ENCODE peak calls at places on chromosomes 1 and 21, in four cellular contexts. One of them, this sample, is unnamed.

GRCh38 chr1:2546515-2547209 is 9.5 kb upstream of the TNFRSF14 start:
- DNase-seq in HepG2: peak
- DNase-seq in K562: peak
- DNase-seq in GM12878: peak
- DNase-seq in this sample: peak

GRCh38 chr21:31111093-31111492 is 72.8 kb upstream of the KRTAP19-8 start:
- DNase-seq in HepG2: no peak
- DNase-seq in K562: no peak
- DNase-seq in GM12878: no peak
- DNase-seq in this sample: no peak

GRCh38 chr1:228101614-228101993 is 1.5 kb downstream of the C1orf35 start:
- DNase-seq in HepG2: no peak
- DNase-seq in K562: peak
- DNase-seq in GM12878: no peak
- DNase-seq in this sample: no peak

GRCh38 chr1:97870574-97870973 is 50.3 kb downstream of the DPYD start:
- DNase-seq in HepG2: no peak
- DNase-seq in K562: no peak
- DNase-seq in GM12878: no peak
- DNase-seq in this sample: no peak

GRCh38 chr1:94698341-94698740 is 121.8 kb upstream of the SLC44A3 start:
- DNase-seq in HepG2: no peak
- DNase-seq in K562: no peak
- DNase-seq in GM12878: no peak
- DNase-seq in this sample: no peak

GRCh38 chr1:100034465-100034864 is 64.7 kb downstream of the SLC35A3 start:
- DNase-seq in HepG2: peak
- DNase-seq in K562: peak
- DNase-seq in GM12878: no peak
- DNase-seq in this sample: peak

GRCh38 chr21:31278511-31279155 is 65.4 kb downstream of the TIAM1 start:
- DNase-seq in HepG2: no peak
- DNase-seq in K562: no peak
- DNase-seq in GM12878: no peak
- DNase-seq in this sample: no peak

GRCh38 chr1:234862360-234862943 is 252.5 kb upstream of the IRF2BP2 start:
- DNase-seq in HepG2: peak
- DNase-seq in K562: no peak
- DNase-seq in GM12878: no peak
- DNase-seq in this sample: no peak

GRCh38 chr1:111990878-111991760 is 1.7 kb upstream of the KCND3 start:
- DNase-seq in HepG2: peak
- DNase-seq in K562: peak
- DNase-seq in GM12878: no peak
- DNase-seq in this sample: peak

GRCh38 chr1:93597697-93598096 is 83.9 kb downstream of the BCAR3 start:
- DNase-seq in HepG2: no peak
- DNase-seq in K562: no peak
- DNase-seq in GM12878: no peak
- DNase-seq in this sample: no peak

GRCh38 chr1:20261095-20261494 is 29.6 kb upstream of the VWA5B1 start:
- DNase-seq in HepG2: no peak
- DNase-seq in K562: no peak
- DNase-seq in GM12878: no peak
- DNase-seq in this sample: no peak

GRCh38 chr1:174785506-174785905 is 214.2 kb upstream of the CACYBP start:
- DNase-seq in HepG2: no peak
- DNase-seq in K562: no peak
- DNase-seq in GM12878: no peak
- DNase-seq in this sample: no peak

GRCh38 chr1:200226268-200226968 is 183.4 kb downstream of the ZNF281 start:
- DNase-seq in HepG2: no peak
- DNase-seq in K562: peak
- DNase-seq in GM12878: no peak
- DNase-seq in this sample: no peak

GRCh38 chr1:48061162-48062136 is 64.3 kb upstream of the TRABD2B start:
- DNase-seq in HepG2: peak
- DNase-seq in K562: peak
- DNase-seq in GM12878: no peak
- DNase-seq in this sample: peak

DNA sequence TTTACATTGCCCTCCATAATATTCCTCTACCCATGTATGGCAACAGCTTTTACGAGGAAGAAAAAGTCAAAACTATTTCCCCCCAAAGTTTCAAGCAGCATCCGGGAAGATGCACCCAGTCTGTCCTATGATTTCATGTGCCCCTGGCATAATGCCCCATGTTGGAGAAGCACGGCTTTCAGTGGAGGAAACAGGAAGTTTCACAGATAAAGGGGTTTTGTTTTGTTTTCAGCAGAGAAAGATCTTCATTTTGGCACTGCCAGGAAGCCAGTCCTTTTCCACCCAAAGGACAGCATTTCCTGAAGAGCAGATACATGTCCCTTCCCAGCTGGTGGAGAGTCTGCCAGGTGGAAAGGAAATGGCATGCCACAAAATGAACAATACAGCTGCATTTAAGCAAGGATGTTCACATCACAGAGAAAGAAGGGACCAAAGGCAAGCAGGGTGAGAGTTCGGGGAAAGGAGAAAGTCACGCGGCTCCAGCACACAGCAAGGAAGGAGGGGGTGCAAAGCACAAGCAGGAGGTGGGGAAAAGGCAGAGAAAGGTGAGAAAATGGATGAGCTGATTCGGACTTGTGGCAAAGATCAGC is 95.3 kb upstream of the HIVEP3 start:
- DNase-seq in HepG2: no peak
- DNase-seq in K562: no peak
- DNase-seq in GM12878: no peak
- DNase-seq in this sample: no peak
- TF ChIP-seq FOXM1 in HepG2: no peak
- TF ChIP-seq FOXM1 in K562: no peak
- TF ChIP-seq FOXM1 in GM12878: no peak
- TF ChIP-seq FOXM1 in this sample: no peak

GRCh38 chr1:203331224-203331623 is 19.7 kb downstream of the FMOD start:
- DNase-seq in HepG2: no peak
- DNase-seq in K562: no peak
- DNase-seq in GM12878: no peak
- DNase-seq in this sample: no peak

GRCh38 chr1:203340112-203340804 is 10.7 kb downstream of the FMOD start:
- DNase-seq in HepG2: peak
- DNase-seq in K562: peak
- DNase-seq in GM12878: no peak
- DNase-seq in this sample: peak

GRCh38 chr1:203338335-203339036 is 12.4 kb downstream of the FMOD start:
- DNase-seq in HepG2: peak
- DNase-seq in K562: peak
- DNase-seq in GM12878: no peak
- DNase-seq in this sample: peak

GRCh38 chr1:203335503-203335902 is 15.4 kb downstream of the FMOD start:
- DNase-seq in HepG2: no peak
- DNase-seq in K562: no peak
- DNase-seq in GM12878: no peak
- DNase-seq in this sample: no peak

GRCh38 chr1:203336097-203336496 is 14.8 kb downstream of the FMOD start:
- DNase-seq in HepG2: no peak
- DNase-seq in K562: no peak
- DNase-seq in GM12878: no peak
- DNase-seq in this sample: no peak
- TF ChIP-seq BHLHE40 in HepG2: no peak
- TF ChIP-seq BHLHE40 in K562: no peak
- TF ChIP-seq BHLHE40 in GM12878: no peak
- TF ChIP-seq BHLHE40 in this sample: no peak

DNA sequence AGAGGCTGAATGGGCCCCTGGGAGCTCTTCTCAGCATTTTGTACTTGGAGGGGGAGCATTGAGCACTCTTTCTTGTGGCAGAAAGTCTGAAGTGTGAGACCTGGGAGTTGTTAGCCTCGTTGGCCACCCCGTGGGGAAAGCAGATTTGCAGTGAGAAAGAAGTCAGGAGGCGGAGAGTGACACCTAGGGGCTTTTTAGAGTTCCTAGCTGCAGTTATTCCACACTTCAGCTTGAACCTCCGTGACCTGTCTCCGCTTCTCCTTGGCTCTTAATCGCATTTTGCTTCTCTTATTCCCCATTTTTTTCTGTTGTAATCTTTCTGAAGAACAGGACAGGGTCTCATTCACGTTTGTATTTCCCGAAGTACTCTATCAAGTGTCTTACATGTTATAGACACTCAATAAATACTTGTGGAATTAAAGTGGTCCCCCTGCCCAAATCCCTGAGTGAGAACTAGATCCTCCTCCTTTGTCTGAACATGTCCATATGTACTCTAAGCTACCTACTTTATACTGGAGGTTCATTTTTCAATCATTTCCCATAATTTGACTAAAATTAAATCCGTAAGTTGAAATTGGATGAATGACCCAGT is 14.5 kb upstream of the C1orf141 start:
- DNase-seq in HepG2: peak
- DNase-seq in K562: peak
- DNase-seq in GM12878: peak
- DNase-seq in this sample: peak
- TF ChIP-seq FOXM1 in HepG2: no peak
- TF ChIP-seq FOXM1 in K562: no peak
- TF ChIP-seq FOXM1 in GM12878: no peak
- TF ChIP-seq FOXM1 in this sample: no peak

GRCh38 chr21:44517175-44517899 is 22.7 kb downstream of the KRTAP10-1 start:
- DNase-seq in HepG2: peak
- DNase-seq in K562: peak
- DNase-seq in GM12878: peak
- DNase-seq in this sample: peak

GRCh38 chr21:44520326-44521300 is 19.4 kb downstream of the KRTAP10-1 start:
- DNase-seq in HepG2: no peak
- DNase-seq in K562: no peak
- DNase-seq in GM12878: no peak
- DNase-seq in this sample: no peak

GRCh38 chr21:44518684-44519083 is 21.3 kb downstream of the KRTAP10-1 start:
- DNase-seq in HepG2: no peak
- DNase-seq in K562: no peak
- DNase-seq in GM12878: no peak
- DNase-seq in this sample: no peak

GRCh38 chr21:44521301-44521927 is 18.6 kb downstream of the KRTAP10-1 start:
- DNase-seq in HepG2: no peak
- DNase-seq in K562: no peak
- DNase-seq in GM12878: no peak
- DNase-seq in this sample: no peak

DNA sequence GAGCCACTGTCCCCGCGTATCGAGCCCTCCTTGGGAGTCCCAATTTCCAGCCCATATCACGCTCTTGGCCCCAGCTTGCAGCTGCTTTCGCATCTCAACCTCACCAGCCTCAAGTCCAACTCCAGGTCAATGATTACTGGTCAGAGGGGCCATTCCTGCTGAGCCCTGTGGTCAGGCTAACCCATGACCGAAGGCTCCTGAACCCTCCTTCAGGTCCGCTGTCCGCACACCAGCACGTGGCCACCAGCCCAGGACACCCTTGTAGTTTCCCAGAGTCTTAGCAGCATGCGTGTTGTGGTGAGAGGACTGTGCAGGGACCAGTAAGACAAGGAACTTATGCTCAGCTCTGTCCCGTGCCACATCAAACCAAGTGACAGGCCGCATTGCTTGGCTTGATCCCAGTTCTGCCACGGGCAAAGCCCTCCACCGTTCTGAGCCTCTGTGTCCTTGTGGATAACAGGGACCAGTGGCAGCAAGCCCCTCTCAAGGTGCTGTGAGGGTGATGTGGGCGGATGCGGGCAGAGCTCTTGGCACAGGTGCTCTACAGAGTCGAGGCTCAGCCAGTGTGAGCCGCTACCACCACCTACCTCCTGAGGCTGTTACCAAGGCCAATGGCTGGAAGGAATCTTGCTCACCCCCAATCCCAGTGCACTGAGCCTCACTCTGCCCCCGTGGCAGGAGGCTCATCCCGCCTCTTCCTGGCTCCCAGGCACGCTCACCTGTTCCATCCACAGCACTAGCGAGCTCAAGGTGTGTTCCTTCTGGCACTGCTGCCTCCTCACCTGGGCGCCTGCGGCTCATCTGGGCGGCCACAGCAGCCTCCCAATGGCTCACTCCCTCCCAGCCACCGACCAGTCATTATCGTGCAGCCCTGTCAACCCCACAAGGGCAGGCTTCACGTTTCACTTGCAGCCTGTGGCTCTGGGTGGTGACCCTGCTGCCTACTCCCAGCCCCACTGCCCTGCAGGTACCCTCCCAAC is 20.4 kb downstream of the KRTAP10-1 start:
- DNase-seq in HepG2: no peak
- DNase-seq in K562: no peak
- DNase-seq in GM12878: no peak
- DNase-seq in this sample: no peak
- TF ChIP-seq BHLHE40 in HepG2: no peak
- TF ChIP-seq BHLHE40 in K562: no peak
- TF ChIP-seq BHLHE40 in GM12878: no peak
- TF ChIP-seq BHLHE40 in this sample: no peak

This sample was measured in HEK293T.